ENCODE peak calls at places on chromosomes 12 and 14, in six cellular contexts. D is fibroblast of villous mesenchyme, Z is spleen, F is fibroblast of lung, W is BJ, K is HCT116. Q is an unnamed sample.

GRCh38 chr12:88167384-88167783 is 25.3 kb downstream of the TMTC3 start:
- DNase-seq in D (no peak), Z (no peak), F (no peak), W (no peak), K (no peak), Q (no peak)

GRCh38 chr12:68416350-68416749 is 84.2 kb upstream of the MDM1 start:
- DNase-seq in D (no peak), Z (no peak), F (no peak), W (no peak), K (no peak), Q (no peak)

GRCh38 chr12:107761502-107761904 is 566 bp upstream of the PRDM4 start:
- DNase-seq in D (no peak), Z (peak; percentile 78), F (no peak), W (no peak), K (no peak), Q (no peak)

GRCh38 chr14:76829016-76829365 is 2.8 kb downstream of the LRRC74A start:
- DNase-seq in D (peak; percentile 2), Z (no peak), F (no peak), W (no peak), K (no peak), Q (no peak)

GRCh38 chr12:107759410-107759809 is 1.5 kb downstream of the PRDM4 start:
- DNase-seq in D (peak; percentile 89), Z (no peak), F (peak; percentile 86), W (peak; percentile 55), K (peak; percentile 47), Q (peak; percentile 79)

GRCh38 chr14:102209224-102209966 is 69.7 kb downstream of the WDR20 start:
- DNase-seq in D (peak; percentile 32), Z (peak; percentile 41), F (peak; percentile 29), W (no peak), K (no peak), Q (peak; percentile 52)

GRCh38 chr12:63264629-63265028 is 113.6 kb upstream of the AVPR1A start:
- DNase-seq in D (no peak), Z (no peak), F (no peak), W (no peak), K (no peak), Q (no peak)

GRCh38 chr12:105100207-105100985 is 7.1 kb upstream of the WASHC4 start:
- DNase-seq in D (peak; percentile 82), Z (no peak), F (peak; percentile 81), W (no peak), K (peak; percentile 37), Q (no peak)

GRCh38 chr12:752673-753400 is 458 bp downstream of the WNK1 start:
- DNase-seq in D (peak; percentile 45), Z (peak; percentile 94), F (peak; percentile 48), W (no peak), K (no peak), Q (no peak)

GRCh38 chr12:95126076-95126475 is 52.7 kb upstream of the NR2C1 start:
- DNase-seq in D (no peak), Z (no peak), F (no peak), W (no peak), K (no peak), Q (no peak)

GRCh38 chr12:109873653-109874052 is 6.7 kb downstream of the GLTP start:
- DNase-seq in D (peak; percentile 32), Z (no peak), F (peak; percentile 42), W (no peak), K (no peak), Q (no peak)

GRCh38 chr12:84860718-84861117 is 51.9 kb downstream of the SLC6A15 start:
- DNase-seq in D (no peak), Z (no peak), F (no peak), W (no peak), K (no peak), Q (no peak)

GRCh38 chr12:63400746-63401145 is 249.7 kb upstream of the AVPR1A start:
- DNase-seq in D (no peak), Z (no peak), F (peak; percentile 3), W (no peak), K (no peak), Q (peak; percentile 46)

GRCh38 chr14:77542349-77543239 is 44.0 kb upstream of the ISM2 start:
- DNase-seq in D (peak; percentile 62), Z (no peak), F (peak; percentile 19), W (no peak), K (no peak), Q (no peak)

GRCh38 chr12:98385636-98386035 is 129.8 kb upstream of the TMPO start:
- DNase-seq in D (no peak), Z (no peak), F (no peak), W (no peak), K (no peak), Q (no peak)

GRCh38 chr12:29317556-29318363 is 63.2 kb downstream of the ERGIC2 start:
- DNase-seq in D (peak; percentile 42), Z (no peak), F (peak; percentile 63), W (no peak), K (peak; percentile 54), Q (peak; percentile 22)

GRCh38 chr12:66418908-66419307 is 116.6 kb downstream of the HELB start:
- DNase-seq in D (no peak), Z (no peak), F (no peak), W (no peak), K (no peak), Q (no peak)

GRCh38 chr14:66111891-66112290 is 374.3 kb upstream of the CCDC196 start:
- DNase-seq in D (no peak), Z (no peak), F (no peak), W (no peak), K (no peak), Q (no peak)

GRCh38 chr12:57127101-57127709 is 1.1 kb upstream of the LRP1 start:
- DNase-seq in D (no peak), Z (peak; percentile 80), F (peak; percentile 64), W (no peak), K (peak; percentile 68), Q (no peak)

GRCh38 chr12:32820376-32820931 is 64.8 kb upstream of the YARS2 start:
- DNase-seq in D (no peak), Z (no peak), F (no peak), W (no peak), K (no peak), Q (no peak)

DNA sequence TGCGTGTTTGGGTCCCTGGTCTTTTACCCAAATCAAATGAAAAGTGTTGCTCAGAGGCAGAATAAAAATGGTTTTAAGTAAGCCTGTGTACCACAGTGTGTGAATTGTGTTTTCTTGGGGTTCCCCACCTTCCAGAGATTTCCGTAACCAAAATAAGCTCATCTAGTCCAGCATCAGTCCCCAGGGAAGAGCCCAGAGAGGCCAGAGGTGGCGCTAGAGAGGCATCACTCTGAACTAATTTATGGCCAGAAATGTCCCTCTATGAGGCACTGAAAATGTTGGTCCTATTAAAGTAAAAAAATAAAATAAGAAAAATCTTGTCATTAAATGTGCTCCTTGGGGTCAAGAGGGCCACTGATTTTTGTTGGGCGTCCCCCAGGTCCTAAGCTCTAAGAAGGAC is 24.9 kb upstream of the PRKAB1 start:
- DNase-seq in D (no peak), Z (no peak), F (no peak), W (no peak), K (no peak), Q (no peak)
- TF ChIP-seq CTCF in D (peak; percentile 44), Z (no peak), F (no peak), W (no peak), K (peak; percentile 77), Q (peak; percentile 59)

GRCh38 chr14:47678157-47678556 is 2.8 kb upstream of the MDGA2 start:
- DNase-seq in D (no peak), Z (no peak), F (no peak), W (no peak), K (no peak), Q (no peak)
- TF ChIP-seq CTCF in D (no peak), Z (no peak), F (no peak), W (no peak), K (no peak), Q (no peak)

GRCh38 chr12:100717733-100718067 is 76.9 kb upstream of the ANO4 start:
- DNase-seq in D (peak; percentile 22), Z (no peak), F (peak; percentile 7), W (no peak), K (no peak), Q (no peak)

GRCh38 chr12:100718212-100718611 is 76.4 kb upstream of the ANO4 start:
- DNase-seq in D (peak; percentile 54), Z (no peak), F (peak; percentile 9), W (peak; percentile 31), K (no peak), Q (no peak)

GRCh38 chr12:100716949-100717732 is 77.4 kb upstream of the ANO4 start:
- DNase-seq in D (peak; percentile 25), Z (peak; percentile 66), F (peak; percentile 13), W (no peak), K (no peak), Q (no peak)

GRCh38 chr12:100716658-100716948 is 78.0 kb upstream of the ANO4 start:
- DNase-seq in D (no peak), Z (no peak), F (peak; percentile 4), W (no peak), K (no peak), Q (no peak)

GRCh38 chr12:100715976-100716657 is 78.5 kb upstream of the ANO4 start:
- DNase-seq in D (no peak), Z (peak; percentile 65), F (no peak), W (no peak), K (no peak), Q (no peak)
- TF ChIP-seq CTCF in D (no peak), Z (no peak), F (no peak), W (no peak), K (no peak), Q (no peak)

GRCh38 chr14:99441157-99441870 is 39.3 kb downstream of the SETD3 start:
- DNase-seq in D (peak; percentile 42), Z (no peak), F (no peak), W (no peak), K (no peak), Q (no peak)
- TF ChIP-seq CTCF in D (peak; percentile 51), Z (no peak), F (no peak), W (peak; percentile 26), K (no peak), Q (peak; percentile 42)

DNA sequence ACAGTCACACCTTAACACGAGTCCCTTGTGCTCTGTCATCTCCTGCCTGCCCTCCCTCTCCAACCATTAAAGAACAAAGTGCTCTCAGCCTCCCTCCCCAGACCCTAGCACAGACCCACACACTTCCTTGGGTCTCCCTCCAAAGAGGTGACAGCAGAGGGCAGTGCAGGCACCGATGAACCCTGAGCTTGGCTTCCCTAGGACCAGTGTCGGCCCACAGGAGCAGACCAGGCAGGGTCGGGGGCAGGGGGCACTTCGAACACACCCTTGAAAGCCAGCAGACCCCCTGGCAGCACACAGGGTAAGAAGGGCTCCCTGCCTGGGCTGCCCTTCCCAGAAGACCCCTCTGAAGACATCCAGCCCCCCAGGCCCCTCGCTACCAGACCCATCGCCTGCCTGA is 7.0 kb downstream of the CDK2AP1 start:
- DNase-seq in D (no peak), Z (no peak), F (no peak), W (no peak), K (no peak), Q (no peak)
- TF ChIP-seq CTCF in D (peak; percentile 30), Z (no peak), F (no peak), W (peak; percentile 9), K (peak; percentile 35), Q (peak; percentile 39)

Q was measured in epithelial cell of proximal tubule.